ENCODE peak calls at places on chromosomes 11 and 22, in six cellular contexts. S, E, W, H, Z and M are unnamed samples.

GRCh38 chr22:47355388-47355725 is 592.9 kb downstream of the TBC1D22A start:
- DNase-seq in S (no peak), E (no peak), W (no peak), H (no peak), Z (no peak), M (no peak)

GRCh38 chr11:122676638-122677037 is 21.1 kb downstream of the UBASH3B start:
- DNase-seq in S (no peak), E (no peak), W (no peak), H (no peak), Z (no peak), M (no peak)

GRCh38 chr11:11807811-11808210 is 34.0 kb upstream of the USP47 start:
- DNase-seq in S (no peak), E (no peak), W (no peak), H (no peak), Z (no peak), M (no peak)

GRCh38 chr11:123616505-123617198 is 37.8 kb downstream of the SCN3B start:
- DNase-seq in S (peak; percentile 86), E (no peak), W (peak; percentile 91), H (no peak), Z (no peak), M (no peak)

GRCh38 chr11:69865707-69866106 is 46.5 kb upstream of the FGF3 start:
- DNase-seq in S (no peak), E (no peak), W (no peak), H (peak; percentile 10), Z (no peak), M (no peak)

GRCh38 chr11:104057908-104058307 is 21.5 kb downstream of the DDI1 start:
- DNase-seq in S (no peak), E (no peak), W (no peak), H (no peak), Z (no peak), M (no peak)

GRCh38 chr11:106391771-106392412 is 314.4 kb downstream of the AASDHPPT start:
- DNase-seq in S (peak; percentile 82), E (no peak), W (peak; percentile 78), H (no peak), Z (no peak), M (no peak)

GRCh38 chr11:35295751-35296150 is 123.6 kb downstream of the SLC1A2 start:
- DNase-seq in S (no peak), E (peak; percentile 9), W (no peak), H (no peak), Z (no peak), M (no peak)

GRCh38 chr11:93131709-93132108 is 66.1 kb downstream of the SLC36A4 start:
- DNase-seq in S (no peak), E (peak; percentile 62), W (no peak), H (no peak), Z (peak; percentile 30), M (no peak)

GRCh38 chr11:133402551-133402950 is 129.8 kb downstream of the OPCML start:
- DNase-seq in S (no peak), E (no peak), W (no peak), H (no peak), Z (no peak), M (no peak)

GRCh38 chr11:125428486-125429173 is 67.4 kb downstream of the FEZ1 start:
- DNase-seq in S (no peak), E (peak; percentile 50), W (no peak), H (no peak), Z (no peak), M (no peak)

GRCh38 chr22:38163844-38164577 is 17.6 kb downstream of the PLA2G6 start:
- DNase-seq in S (no peak), E (no peak), W (no peak), H (no peak), Z (no peak), M (no peak)

GRCh38 chr11:86197448-86197847 is 47.1 kb upstream of the EED start:
- DNase-seq in S (no peak), E (no peak), W (peak; percentile 71), H (no peak), Z (no peak), M (no peak)

GRCh38 chr11:123719452-123719851 is 22.0 kb downstream of the ZNF202 start:
- DNase-seq in S (peak; percentile 57), E (no peak), W (peak; percentile 47), H (no peak), Z (no peak), M (no peak)

GRCh38 chr22:45212992-45213751 is 27.5 kb downstream of the KIAA0930 start:
- DNase-seq in S (peak; percentile 76), E (no peak), W (peak; percentile 70), H (peak; percentile 59), Z (no peak), M (no peak)

GRCh38 chr11:79062814-79063762 is 377.7 kb downstream of the TENM4 start:
- DNase-seq in S (no peak), E (peak; percentile 80), W (peak; percentile 48), H (no peak), Z (peak; percentile 56), M (no peak)

GRCh38 chr11:110818032-110818687 is 105.9 kb upstream of the ARHGAP20 start:
- DNase-seq in S (peak; percentile 66), E (no peak), W (peak; percentile 61), H (no peak), Z (no peak), M (no peak)

GRCh38 chr11:39975091-39975490 is 1484.4 kb downstream of the LRRC4C start:
- DNase-seq in S (no peak), E (no peak), W (no peak), H (no peak), Z (no peak), M (no peak)

GRCh38 chr11:121460941-121461514 is 8.3 kb upstream of the SORL1-AS1 start:
- DNase-seq in S (no peak), E (no peak), W (no peak), H (no peak), Z (no peak), M (no peak)

GRCh38 chr11:69997352-69997751 is 80.8 kb upstream of the ANO1 start:
- DNase-seq in S (no peak), E (no peak), W (no peak), H (no peak), Z (no peak), M (no peak)

GRCh38 chr22:25488244-25489020 is 76.0 kb upstream of the GRK3 start:
- DNase-seq in S (peak; percentile 88), E (no peak), W (peak; percentile 80), H (peak; percentile 59), Z (no peak), M (no peak)

GRCh38 chr11:11038339-11039248 is 180.7 kb upstream of the ZBED5 start:
- DNase-seq in S (no peak), E (no peak), W (no peak), H (no peak), Z (no peak), M (no peak)

GRCh38 chr11:118631510-118631909 is 24.1 kb downstream of the PHLDB1 start:
- DNase-seq in S (no peak), E (no peak), W (no peak), H (no peak), Z (no peak), M (no peak)

GRCh38 chr11:72349053-72349452 is 85.3 kb downstream of the CLPB start:
- DNase-seq in S (no peak), E (no peak), W (no peak), H (no peak), Z (no peak), M (no peak)

GRCh38 chr11:66443602-66444001 is 5.0 kb upstream of the MRPL11 start:
- DNase-seq in S (peak; percentile 60), E (no peak), W (peak; percentile 74), H (no peak), Z (no peak), M (no peak)

GRCh38 chr22:32517921-32518320 is 43.3 kb downstream of the FBXO7 start:
- DNase-seq in S (no peak), E (no peak), W (no peak), H (no peak), Z (no peak), M (no peak)

GRCh38 chr11:13993096-13993760 is 30.7 kb downstream of the SPON1 start:
- DNase-seq in S (no peak), E (no peak), W (no peak), H (no peak), Z (no peak), M (no peak)

GRCh38 chr22:49960159-49960966 is at the start of gene PIM3:
- DNase-seq in S (peak; percentile 95), E (peak; percentile 93), W (peak; percentile 95), H (peak; percentile 96), Z (peak; percentile 90), M (peak; percentile 94)
- TF ChIP-seq CTCF in S (no peak), E (no peak), W (no peak), H (no peak), Z (no peak), M (no peak)

GRCh38 chr22:41518048-41518347 is 26.3 kb downstream of the POLR3H start:
- DNase-seq in S (no peak), E (no peak), W (no peak), H (no peak), Z (no peak), M (no peak)
- TF ChIP-seq CTCF in S (no peak), E (no peak), W (no peak), H (no peak), Z (no peak), M (peak; percentile 46)

DNA sequence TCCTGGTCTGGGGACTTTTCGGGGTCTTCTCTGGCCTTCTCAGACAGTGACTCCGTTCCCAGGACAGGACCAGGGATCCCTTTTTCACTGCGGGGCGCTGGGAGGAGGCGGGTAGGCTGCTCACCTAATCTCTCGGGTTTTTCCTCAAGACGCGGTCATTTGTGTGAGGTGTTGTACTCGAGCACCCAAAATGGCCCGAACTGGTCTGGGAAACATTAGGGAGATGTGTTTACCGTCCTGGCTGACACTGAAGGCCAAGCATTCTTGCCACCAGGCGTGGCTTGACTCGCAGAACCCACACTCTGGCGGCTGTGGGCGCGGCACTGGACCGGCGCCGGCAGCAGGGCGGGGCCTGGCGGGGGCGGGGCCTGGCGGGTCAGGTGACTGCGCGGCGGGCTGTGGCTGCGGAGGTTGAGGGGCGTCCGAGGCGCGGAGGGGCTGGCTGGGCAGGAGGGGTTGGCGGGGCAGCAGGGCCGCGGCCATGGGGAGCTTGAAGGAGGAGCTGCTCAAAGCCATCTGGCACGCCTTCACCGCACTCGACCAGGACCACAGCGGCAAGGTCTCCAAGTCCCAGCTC is at the start of gene SWAP70:
- DNase-seq in S (peak; percentile 86), E (peak; percentile 94), W (peak; percentile 93), H (peak; percentile 95), Z (peak; percentile 95), M (peak; percentile 81)
- TF ChIP-seq CTCF in S (peak; percentile 56), E (peak; percentile 11), W (peak; percentile 75), H (peak; percentile 40), Z (peak; percentile 35), M (no peak)

DNA sequence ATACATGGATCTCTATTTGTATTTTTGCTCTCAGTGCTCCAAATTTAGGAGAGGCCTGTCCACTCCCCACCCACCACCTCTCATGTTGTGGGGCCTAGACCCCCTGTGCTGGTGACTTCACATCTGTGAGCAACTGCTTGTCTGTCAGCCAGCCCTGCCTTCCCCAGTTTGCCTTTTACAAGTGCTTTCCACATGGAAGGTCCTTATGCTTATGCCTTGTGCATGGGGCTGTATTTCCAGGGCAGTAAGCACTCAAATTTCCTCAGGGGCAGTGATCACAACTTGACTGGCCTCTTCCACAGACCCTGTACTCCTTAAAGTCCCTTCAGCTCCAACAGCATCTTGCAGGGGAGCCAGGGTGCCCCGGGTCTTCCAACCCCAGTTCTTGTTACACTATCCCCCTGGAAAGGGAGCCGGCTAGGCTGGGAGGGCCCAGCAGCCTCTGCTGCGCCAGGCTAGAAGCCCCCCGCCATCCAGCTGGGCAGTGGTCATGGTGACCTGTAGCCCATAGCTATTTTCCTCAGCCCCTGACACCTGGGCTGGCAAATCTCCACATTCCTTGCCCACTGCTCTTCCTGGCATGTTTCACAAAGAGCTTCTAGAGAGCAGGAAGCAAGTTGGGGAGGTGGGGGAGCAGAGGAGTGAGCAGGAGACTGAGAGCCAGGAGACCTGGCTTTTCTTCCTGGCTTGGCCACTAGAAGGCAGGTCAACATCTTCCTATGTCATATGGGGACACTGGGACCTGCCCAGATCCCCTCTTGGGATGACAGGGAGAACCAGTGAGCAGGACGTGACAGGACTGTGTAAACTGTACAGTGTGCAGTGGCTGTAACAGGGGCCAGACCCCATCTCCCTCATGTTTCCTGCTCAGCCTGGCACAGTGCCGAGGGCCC is 29.7 kb downstream of the GDPD5 start:
- DNase-seq in S (no peak), E (peak; percentile 78), W (no peak), H (no peak), Z (peak; percentile 33), M (no peak)
- TF ChIP-seq CTCF in S (peak; percentile 18), E (peak; percentile 71), W (no peak), H (peak; percentile 6), Z (no peak), M (no peak)